ENCODE peak calls at places on chromosomes 13 and 19, in four cellular contexts. F is RCC 7860; C is stimulated activated CD4-positive, alpha-beta T cell treated with anti-CD3 and anti-CD28 coated beads, Interleukin-4, amount 100 ng/mL, for 48 hours; G is endothelial cell. B is an unnamed sample.

GRCh38 chr19:30428856-30429255 is 56.7 kb downstream of the ZNF536 start:
- DNase-seq in G (no peak), F (no peak), C (no peak), B (no peak)

GRCh38 chr19:54106716-54107115 is 4.1 kb downstream of the NDUFA3 start:
- DNase-seq in G (no peak), C (no peak), F (no peak), B (no peak)

GRCh38 chr19:3504723-3505122 is 1.4 kb upstream of the FZR1 start:
- DNase-seq in G (no peak), F (no peak), C (no peak), B (no peak)

GRCh38 chr19:370641-371330 is 26.2 kb upstream of the MIER2 start:
- DNase-seq in G (no peak), C (no peak), F (no peak), B (no peak)

GRCh38 chr13:75135325-75135825 is 346.6 kb downstream of the TBC1D4 start:
- DNase-seq in G (no peak), C (no peak), F (peak), B (no peak)

GRCh38 chr13:74574964-74575728 is 440.9 kb upstream of the KLF12 start:
- DNase-seq in F (no peak), C (no peak), G (peak), B (no peak)

GRCh38 chr13:48527955-48528354 is 4.9 kb downstream of the RCBTB2 start:
- DNase-seq in F (no peak), C (no peak), G (no peak), B (no peak)

GRCh38 chr13:22455036-22455435 is 725.7 kb upstream of the SGCG start:
- DNase-seq in C (no peak), G (no peak), F (no peak), B (no peak)

GRCh38 chr13:39106216-39106995 is 68.2 kb downstream of the NHLRC3 start:
- DNase-seq in G (no peak), F (no peak), C (no peak), B (no peak)

GRCh38 chr13:29507356-29507755 is 88.1 kb downstream of the SLC7A1 start:
- DNase-seq in C (no peak), F (no peak), G (no peak), B (no peak)

GRCh38 chr13:51874651-51875050 is 12.9 kb downstream of the CCDC70 start:
- DNase-seq in G (no peak), F (no peak), C (no peak), B (no peak)

GRCh38 chr13:112790735-112791641 is 101.2 kb downstream of the ATP11A start:
- DNase-seq in F (no peak), G (no peak), C (no peak), B (no peak)

GRCh38 chr13:43374621-43375020 is 351.2 kb downstream of the DNAJC15 start:
- DNase-seq in C (no peak), G (no peak), F (no peak), B (no peak)

GRCh38 chr19:34261335-34262109 is 7.2 kb downstream of the GARRE1 start:
- DNase-seq in C (no peak), F (no peak), G (no peak), B (no peak)

GRCh38 chr13:112887151-112887550 is 81.9 kb upstream of the MCF2L start:
- DNase-seq in G (no peak), F (no peak), C (no peak), B (no peak)

GRCh38 chr13:110367620-110368019 is 60.5 kb downstream of the COL4A2 start:
- DNase-seq in G (no peak), F (no peak), C (no peak), B (no peak)